ENCODE peak calls at places on chromosomes 4 and X, in eight cellular contexts. B is GM23338, G is MM.1S, T is hepatocyte, N is PC-3, Y is OCI-LY7, I is GM23248, W is SK-N-SH. L is an unnamed sample.

GRCh38 chr4:139619644-139620043 is 46.0 kb upstream of the MGST2 start:
- DNase-seq in W (no peak), N (peak; percentile 64), Y (peak; percentile 44), T (peak; percentile 54), B (peak; percentile 79), I (peak; percentile 70), G (peak; percentile 36), L (peak; percentile 74)

GRCh38 chr4:105234582-105234981 is 87.9 kb downstream of the TET2 start:
- DNase-seq in B (no peak), Y (no peak), N (no peak), G (no peak), W (peak; percentile 13), T (no peak), I (no peak), L (no peak)

GRCh38 chr4:29052266-29052665 is 1667.9 kb upstream of the PCDH7 start:
- DNase-seq in T (no peak), W (no peak), I (no peak), N (no peak), Y (no peak), B (peak; percentile 40), G (no peak), L (no peak)

GRCh38 chrX:33204889-33205288 is 6.5 kb downstream of the DMD start:
- DNase-seq in T (peak; percentile 18), I (no peak), N (no peak), Y (no peak), B (no peak), W (no peak), G (no peak), L (no peak)

GRCh38 chr4:106195435-106195950 is 120.5 kb downstream of the TBCK start:
- DNase-seq in G (no peak), N (no peak), T (peak; percentile 15), B (peak; percentile 32), Y (no peak), I (no peak), W (no peak), L (no peak)

GRCh38 chrX:150162141-150162540 is 201.0 kb upstream of the MAMLD1 start:
- DNase-seq in I (peak; percentile 53), Y (no peak), B (no peak), W (no peak), N (peak; percentile 75), T (no peak), G (no peak), L (no peak)

GRCh38 chr4:24322517-24322916 is 261.8 kb downstream of the DHX15 start:
- DNase-seq in G (no peak), Y (no peak), T (no peak), I (no peak), N (no peak), W (no peak), B (no peak), L (no peak)

GRCh38 chr4:44495136-44495535 is 46.5 kb upstream of the KCTD8 start:
- DNase-seq in Y (no peak), G (no peak), B (no peak), N (no peak), I (no peak), T (no peak), W (no peak), L (no peak)

GRCh38 chr4:2787230-2788100 is 5.4 kb upstream of the SH3BP2 start:
- DNase-seq in N (no peak), B (no peak), Y (peak; percentile 72), T (no peak), I (no peak), G (peak; percentile 35), W (peak; percentile 33), L (no peak)

GRCh38 chr4:92265066-92265465 is 38.7 kb upstream of the GRID2 start:
- DNase-seq in B (no peak), N (no peak), I (no peak), T (no peak), G (no peak), Y (no peak), W (no peak), L (no peak)

GRCh38 chrX:131826572-131826971 is 196.5 kb upstream of the STK26 start:
- DNase-seq in W (no peak), B (no peak), N (no peak), Y (no peak), I (no peak), T (no peak), G (peak; percentile 56), L (no peak)
- H3K9me2 ChIP-seq in W (no peaks in the 10 kb centered on the region), B (no peaks in the 10 kb centered on the region), N (no peaks in the 10 kb centered on the region), Y (no peaks in the 10 kb centered on the region), I (no peaks in the 10 kb centered on the region), T (no peaks in the 10 kb centered on the region), G (no peaks in the 10 kb centered on the region), L (no peaks in the 10 kb centered on the region)

GRCh38 chr4:130479020-130479419 is 1383.1 kb downstream of the C4orf33 start:
- DNase-seq in Y (no peak), T (no peak), B (no peak), I (peak; percentile 22), W (no peak), N (peak; percentile 1), G (no peak), L (no peak)

GRCh38 chr4:130479674-130480073 is 1383.7 kb downstream of the C4orf33 start:
- DNase-seq in T (no peak), I (no peak), N (no peak), G (no peak), B (no peak), Y (no peak), W (no peak), L (no peak)

GRCh38 chr4:130478406-130478805 is 1382.5 kb downstream of the C4orf33 start:
- DNase-seq in T (no peak), W (no peak), G (no peak), Y (no peak), N (no peak), I (peak; percentile 37), B (peak; percentile 4), L (no peak)
- H3K4me3 ChIP-seq in T (no peak overlapping the region), W (no peak overlapping the region), G (no peak overlapping the region), Y (no peak overlapping the region), N (no peak overlapping the region), I (no peak overlapping the region), B (no peak overlapping the region), L (no peak overlapping the region)

GRCh38 chr4:83837614-83838308 is 301.9 kb downstream of the GPAT3 start:
- DNase-seq in Y (no peak), I (no peak), W (no peak), B (no peak), T (no peak), G (no peak), N (no peak), L (no peak)
- H3K9me2 ChIP-seq in Y (no peaks in the 10 kb centered on the region), I (no peaks in the 10 kb centered on the region), W (no peaks in the 10 kb centered on the region), B (peaks cover 3% of the 10 kb centered on the region), T (no peaks in the 10 kb centered on the region), G (no peaks in the 10 kb centered on the region), N (no peaks in the 10 kb centered on the region), L (no peaks in the 10 kb centered on the region)

GRCh38 chrX:1493877-1494510 is 41.3 kb upstream of the ASMTL start:
- DNase-seq in B (no peak), N (no peak), Y (peak; percentile 88), G (peak; percentile 27), T (no peak), I (no peak), W (no peak), L (peak; percentile 94)
- H3K4me3 ChIP-seq in B (peak overlapping the region; percentile 35), N (no peak overlapping the region), Y (peak overlapping the region; percentile 73), G (peak overlapping the region; percentile 33), T (no peak overlapping the region), I (no peak overlapping the region), W (no peak overlapping the region), L (peak overlapping the region; percentile 66)

DNA sequence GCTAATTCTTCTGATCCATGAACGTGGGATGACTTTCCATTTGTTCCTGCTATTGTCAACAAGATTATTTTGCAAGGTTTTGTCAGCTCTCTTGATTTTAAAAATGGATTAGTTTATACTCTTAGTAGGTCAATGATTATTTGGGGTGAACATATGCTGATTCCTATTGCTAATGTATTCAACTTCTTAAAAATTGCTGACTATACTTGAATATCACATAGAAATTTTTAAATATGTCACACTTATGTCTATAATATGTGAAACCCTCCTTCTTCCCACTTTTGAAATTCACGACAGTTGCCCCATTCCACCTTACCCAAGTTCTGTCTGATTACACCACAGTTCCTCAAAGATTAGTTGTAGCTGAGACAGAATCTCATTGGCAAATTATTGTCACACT is 465.7 kb upstream of the TENM3 start:
- DNase-seq in B (no peak), W (no peak), Y (no peak), T (no peak), N (no peak), I (no peak), G (no peak), L (no peak)
- H3K9me2 ChIP-seq in B (no peaks in the 10 kb centered on the region), W (no peaks in the 10 kb centered on the region), Y (no peaks in the 10 kb centered on the region), T (no peaks in the 10 kb centered on the region), N (no peaks in the 10 kb centered on the region), I (no peaks in the 10 kb centered on the region), G (no peaks in the 10 kb centered on the region), L (no peaks in the 10 kb centered on the region)

GRCh38 chr4:122142687-122143086 is 9.4 kb upstream of the BLTP1 start:
- DNase-seq in I (no peak), T (no peak), G (no peak), N (no peak), B (no peak), W (no peak), Y (no peak), L (no peak)
- H3K4me3 ChIP-seq in I (no peak overlapping the region), T (no peak overlapping the region), G (no peak overlapping the region), N (no peak overlapping the region), B (no peak overlapping the region), W (no peak overlapping the region), Y (no peak overlapping the region), L (no peak overlapping the region)

L was measured in Karpas-422.